ENCODE peak calls at places on chromosomes 5 and 9, in four cellular contexts. One of them, this sample, is unnamed. For H3K4me1, the result is how much of the 10 kb centered on the place peaks cover.

GRCh38 chr5:141783599-141784296 is 94.5 kb downstream of the PCDH1 start:
- DNase-seq in suprapubic skin: no peak
- DNase-seq in heart left ventricle: no peak
- DNase-seq in PC-9: peak
- DNase-seq in this sample: peak

GRCh38 chr5:135310328-135310989 is 88.6 kb downstream of the MACROH2A1 start:
- DNase-seq in PC-9: peak
- DNase-seq in heart left ventricle: no peak
- DNase-seq in suprapubic skin: no peak
- DNase-seq in this sample: peak

GRCh38 chr9:112094948-112095779 is 79.9 kb downstream of the SUSD1 start:
- DNase-seq in PC-9: no peak
- DNase-seq in suprapubic skin: no peak
- DNase-seq in heart left ventricle: no peak
- DNase-seq in this sample: no peak

GRCh38 chr5:10393491-10393890 is 40.0 kb downstream of the MARCHF6 start:
- DNase-seq in suprapubic skin: no peak
- DNase-seq in PC-9: no peak
- DNase-seq in heart left ventricle: no peak
- DNase-seq in this sample: no peak

GRCh38 chr5:96324708-96325107 is 108.3 kb downstream of the PCSK1 start:
- DNase-seq in PC-9: peak
- DNase-seq in heart left ventricle: no peak
- DNase-seq in suprapubic skin: no peak
- DNase-seq in this sample: peak

GRCh38 chr5:1182360-1182632 is 19.1 kb upstream of the SLC6A19 start:
- DNase-seq in heart left ventricle: no peak
- DNase-seq in PC-9: no peak
- DNase-seq in suprapubic skin: no peak
- DNase-seq in this sample: no peak

GRCh38 chr5:165321912-165322311 is 1816.5 kb downstream of the MAT2B start:
- DNase-seq in heart left ventricle: no peak
- DNase-seq in suprapubic skin: no peak
- DNase-seq in PC-9: no peak
- DNase-seq in this sample: peak

GRCh38 chr5:124705577-124705976 is 40.9 kb downstream of the ZNF608 start:
- DNase-seq in PC-9: no peak
- DNase-seq in heart left ventricle: no peak
- DNase-seq in suprapubic skin: no peak
- DNase-seq in this sample: no peak

GRCh38 chr9:1878817-1879216 is 136.3 kb upstream of the SMARCA2 start:
- DNase-seq in heart left ventricle: no peak
- DNase-seq in suprapubic skin: no peak
- DNase-seq in PC-9: no peak
- DNase-seq in this sample: no peak

GRCh38 chr9:1876891-1877496 is 138.2 kb upstream of the SMARCA2 start:
- DNase-seq in PC-9: no peak
- DNase-seq in suprapubic skin: no peak
- DNase-seq in heart left ventricle: no peak
- DNase-seq in this sample: no peak

GRCh38 chr9:1877951-1878350 is 137.2 kb upstream of the SMARCA2 start:
- DNase-seq in PC-9: no peak
- DNase-seq in suprapubic skin: no peak
- DNase-seq in heart left ventricle: no peak
- DNase-seq in this sample: no peak

GRCh38 chr9:1875251-1875851 is 139.8 kb upstream of the SMARCA2 start:
- DNase-seq in PC-9: no peak
- DNase-seq in heart left ventricle: no peak
- DNase-seq in suprapubic skin: no peak
- DNase-seq in this sample: no peak

DNA sequence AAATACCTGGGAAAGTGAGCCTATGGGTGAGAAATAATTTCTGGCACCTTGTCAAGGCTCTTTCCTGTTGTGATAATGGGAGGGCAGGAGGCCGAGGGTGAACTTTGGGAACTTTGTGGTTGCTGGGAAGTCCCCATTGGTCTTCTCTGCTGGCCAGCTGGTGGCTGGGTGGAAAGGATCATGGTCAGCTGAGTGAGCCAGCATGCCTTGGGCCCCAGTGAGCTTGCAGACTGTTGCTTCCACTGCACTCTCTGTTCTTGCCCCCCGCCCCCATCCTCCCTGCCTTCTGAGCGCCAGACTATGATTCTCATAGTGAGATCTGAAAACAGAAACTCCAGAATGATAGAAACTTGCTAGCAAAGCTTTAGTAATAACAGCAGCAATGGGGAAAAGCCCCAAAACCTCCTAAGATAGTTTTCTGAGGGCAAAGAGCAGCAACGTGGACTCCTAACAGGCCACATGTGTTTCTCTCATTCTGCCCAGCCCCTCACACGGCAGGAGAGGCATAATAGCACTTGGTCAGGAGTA is 139.2 kb upstream of the SMARCA2 start:
- DNase-seq in heart left ventricle: no peak
- DNase-seq in PC-9: no peak
- DNase-seq in suprapubic skin: no peak
- DNase-seq in this sample: no peak
- TF ChIP-seq CTCF in heart left ventricle: no peak
- TF ChIP-seq CTCF in PC-9: no peak
- TF ChIP-seq CTCF in suprapubic skin: no peak
- TF ChIP-seq CTCF in this sample: no peak

DNA sequence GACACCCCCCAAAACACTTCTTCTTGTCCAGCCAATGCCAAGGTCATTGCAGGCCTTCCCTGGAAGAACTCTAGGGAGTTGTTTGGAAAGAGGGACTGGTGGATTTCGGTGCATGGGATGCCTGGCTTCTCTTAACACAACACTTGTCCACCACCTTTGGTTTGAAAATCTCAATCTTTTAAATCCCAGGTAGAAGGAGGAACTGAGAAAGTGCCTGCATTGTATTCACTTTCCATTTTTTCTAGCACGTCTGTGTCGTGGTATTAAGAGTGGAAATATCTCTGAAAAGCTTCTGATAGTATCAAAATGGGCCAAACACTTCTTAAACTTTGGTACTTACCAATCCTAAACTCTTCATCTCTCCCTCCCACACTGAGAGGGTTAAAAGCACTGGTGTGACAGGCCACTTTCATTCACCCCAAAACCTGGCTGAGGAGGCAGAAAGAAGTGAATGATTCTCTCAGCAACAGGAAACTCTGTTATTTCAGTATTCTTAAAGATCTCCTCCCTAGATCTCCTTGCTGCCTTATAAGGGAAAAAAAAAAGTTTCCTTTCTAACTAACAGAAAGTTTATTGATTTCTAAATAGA is 3.8 kb upstream of the NFIB start:
- DNase-seq in PC-9: no peak
- DNase-seq in suprapubic skin: no peak
- DNase-seq in heart left ventricle: no peak
- DNase-seq in this sample: no peak
- H3K4me3 ChIP-seq in PC-9: no peak
- H3K4me3 ChIP-seq in suprapubic skin: peak
- H3K4me3 ChIP-seq in heart left ventricle: peak
- H3K4me3 ChIP-seq in this sample: no peak

DNA sequence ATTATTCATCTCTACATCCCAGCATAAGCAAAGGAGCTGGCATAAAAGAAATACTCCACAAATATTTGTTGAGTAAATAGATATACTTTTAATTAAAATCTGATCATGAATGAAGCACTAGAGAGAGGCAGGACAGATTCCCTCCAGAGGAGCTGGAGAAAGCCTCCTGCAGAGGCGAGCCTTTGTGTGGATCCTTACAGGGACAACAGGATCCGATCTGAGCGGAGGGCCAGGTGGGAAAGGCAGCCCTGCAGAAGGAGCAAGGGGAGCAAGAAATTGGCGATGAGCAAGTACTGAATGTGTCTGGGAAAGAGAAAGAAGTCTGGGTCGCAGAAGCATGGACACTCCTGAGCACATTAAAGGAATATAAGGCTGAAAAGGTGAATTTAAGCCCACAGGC is 69.4 kb downstream of the EBF1 start:
- DNase-seq in PC-9: no peak
- DNase-seq in heart left ventricle: no peak
- DNase-seq in suprapubic skin: no peak
- DNase-seq in this sample: no peak
- H3K4me1 ChIP-seq in PC-9: under half
- H3K4me1 ChIP-seq in heart left ventricle: under half
- H3K4me1 ChIP-seq in suprapubic skin: under half
- H3K4me1 ChIP-seq in this sample: under half

DNA sequence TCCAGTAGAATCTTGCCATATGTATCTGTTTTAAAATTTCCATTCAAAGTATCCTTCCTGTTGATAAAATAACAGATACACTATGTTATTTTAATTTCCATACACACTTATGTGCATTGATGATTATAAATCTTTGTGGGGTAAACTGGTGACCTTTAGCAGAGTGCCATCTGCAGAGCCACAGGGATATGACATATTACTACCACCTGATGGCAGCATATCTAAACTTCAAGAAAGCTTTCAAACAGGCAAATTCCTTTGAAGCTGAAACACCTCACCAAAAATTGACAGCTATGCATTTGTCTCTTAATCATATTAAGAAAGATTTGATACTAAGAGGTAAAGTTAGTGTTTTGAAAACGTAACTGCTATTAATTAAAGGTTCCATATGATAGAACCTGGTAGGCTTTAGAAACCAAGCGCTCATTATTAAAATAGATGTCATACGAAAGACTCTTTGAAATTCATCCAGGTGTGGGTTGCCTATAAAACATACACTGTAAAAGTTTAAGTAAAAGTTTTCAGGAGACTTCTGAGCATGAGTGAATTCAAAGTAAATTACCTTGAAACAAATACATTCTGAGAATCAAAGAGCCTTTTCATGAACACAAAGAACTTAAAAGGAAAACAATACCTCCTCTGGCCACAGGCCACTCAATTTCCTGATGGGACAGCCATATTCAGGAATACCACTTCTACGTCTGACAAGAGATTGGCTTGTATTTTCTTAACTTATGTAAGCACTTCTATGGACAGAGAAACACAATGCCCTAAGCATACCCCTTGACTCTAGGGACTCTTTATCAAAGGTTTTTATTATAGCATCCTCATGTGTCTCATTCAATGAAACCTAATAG is 93.3 kb downstream of the KIAA0825 start:
- DNase-seq in heart left ventricle: no peak
- DNase-seq in suprapubic skin: no peak
- DNase-seq in PC-9: no peak
- DNase-seq in this sample: peak
- TF ChIP-seq CTCF in heart left ventricle: peak
- TF ChIP-seq CTCF in suprapubic skin: no peak
- TF ChIP-seq CTCF in PC-9: peak
- TF ChIP-seq CTCF in this sample: peak

GRCh38 chr9:127561491-127562270 is 50.4 kb upstream of the STXBP1 start:
- DNase-seq in heart left ventricle: peak
- DNase-seq in suprapubic skin: peak
- DNase-seq in PC-9: peak
- DNase-seq in this sample: peak
- H3K4me3 ChIP-seq in heart left ventricle: peak
- H3K4me3 ChIP-seq in suprapubic skin: no peak
- H3K4me3 ChIP-seq in PC-9: peak
- H3K4me3 ChIP-seq in this sample: peak

This sample was measured in fibroblast of lung.